ENCODE peak calls at places on chromosome 13, in five cellular contexts. One of them, this sample, is unnamed.

GRCh38 chr13:74306496-74306895 is 172.3 kb upstream of the KLF12 start:
- DNase-seq in heart right ventricle: no peak
- DNase-seq in OCI-LY7: no peak
- DNase-seq in naive thymus-derived CD8-positive, alpha-beta T cell: no peak
- DNase-seq in HuH-7: no peak
- DNase-seq in this sample: no peak

GRCh38 chr13:95626768-95627167 is 17.7 kb downstream of the DZIP1 start:
- DNase-seq in HuH-7: no peak
- DNase-seq in naive thymus-derived CD8-positive, alpha-beta T cell: no peak
- DNase-seq in OCI-LY7: no peak
- DNase-seq in heart right ventricle: no peak
- DNase-seq in this sample: no peak

GRCh38 chr13:80341771-80342271 is 895 bp upstream of the SPRY2 start:
- DNase-seq in naive thymus-derived CD8-positive, alpha-beta T cell: no peak
- DNase-seq in heart right ventricle: peak; percentile 51
- DNase-seq in OCI-LY7: no peak
- DNase-seq in HuH-7: no peak
- DNase-seq in this sample: no peak

GRCh38 chr13:30486230-30487074 is 20.7 kb upstream of the HMGB1 start:
- DNase-seq in heart right ventricle: no peak
- DNase-seq in OCI-LY7: no peak
- DNase-seq in naive thymus-derived CD8-positive, alpha-beta T cell: no peak
- DNase-seq in HuH-7: no peak
- DNase-seq in this sample: no peak

GRCh38 chr13:43935878-43936277 is 56.2 kb downstream of the LACC1 start:
- DNase-seq in naive thymus-derived CD8-positive, alpha-beta T cell: no peak
- DNase-seq in HuH-7: no peak
- DNase-seq in heart right ventricle: no peak
- DNase-seq in OCI-LY7: no peak
- DNase-seq in this sample: no peak

GRCh38 chr13:50979187-50979586 is 69.6 kb downstream of the RNASEH2B start:
- DNase-seq in HuH-7: no peak
- DNase-seq in naive thymus-derived CD8-positive, alpha-beta T cell: no peak
- DNase-seq in heart right ventricle: no peak
- DNase-seq in OCI-LY7: no peak
- DNase-seq in this sample: no peak

GRCh38 chr13:99746857-99747710 is 224.5 kb downstream of the ZIC5 start:
- DNase-seq in HuH-7: no peak
- DNase-seq in heart right ventricle: no peak
- DNase-seq in naive thymus-derived CD8-positive, alpha-beta T cell: no peak
- DNase-seq in OCI-LY7: no peak
- DNase-seq in this sample: no peak

GRCh38 chr13:110746443-110746842 is 32.9 kb downstream of the ING1 start:
- DNase-seq in heart right ventricle: no peak
- DNase-seq in OCI-LY7: no peak
- DNase-seq in naive thymus-derived CD8-positive, alpha-beta T cell: no peak
- DNase-seq in HuH-7: no peak
- DNase-seq in this sample: no peak

GRCh38 chr13:114148521-114148855 is 16.1 kb upstream of the RASA3 start:
- DNase-seq in HuH-7: no peak
- DNase-seq in heart right ventricle: no peak
- DNase-seq in OCI-LY7: no peak
- DNase-seq in naive thymus-derived CD8-positive, alpha-beta T cell: peak; percentile 88
- DNase-seq in this sample: no peak

GRCh38 chr13:36362914-36363313 is 16.7 kb upstream of the SPART start:
- DNase-seq in naive thymus-derived CD8-positive, alpha-beta T cell: no peak
- DNase-seq in OCI-LY7: no peak
- DNase-seq in heart right ventricle: no peak
- DNase-seq in HuH-7: no peak
- DNase-seq in this sample: no peak

GRCh38 chr13:78816592-78816991 is 157.6 kb upstream of the OBI1 start:
- DNase-seq in naive thymus-derived CD8-positive, alpha-beta T cell: no peak
- DNase-seq in HuH-7: peak; percentile 10
- DNase-seq in heart right ventricle: no peak
- DNase-seq in OCI-LY7: no peak
- DNase-seq in this sample: no peak

GRCh38 chr13:21445759-21446158 is 13.3 kb downstream of the ZDHHC20 start:
- DNase-seq in heart right ventricle: no peak
- DNase-seq in HuH-7: no peak
- DNase-seq in OCI-LY7: no peak
- DNase-seq in naive thymus-derived CD8-positive, alpha-beta T cell: no peak
- DNase-seq in this sample: no peak

GRCh38 chr13:102197193-102197592 is 204.7 kb downstream of the FGF14 start:
- DNase-seq in heart right ventricle: no peak
- DNase-seq in HuH-7: no peak
- DNase-seq in OCI-LY7: no peak
- DNase-seq in naive thymus-derived CD8-positive, alpha-beta T cell: no peak
- DNase-seq in this sample: no peak

GRCh38 chr13:104954210-104954609 is 1581.3 kb downstream of the EFNB2 start:
- DNase-seq in heart right ventricle: no peak
- DNase-seq in HuH-7: no peak
- DNase-seq in OCI-LY7: no peak
- DNase-seq in naive thymus-derived CD8-positive, alpha-beta T cell: no peak
- DNase-seq in this sample: no peak

GRCh38 chr13:21175656-21176194 is 627 bp downstream of the SKA3 start:
- DNase-seq in HuH-7: no peak
- DNase-seq in heart right ventricle: no peak
- DNase-seq in OCI-LY7: peak; percentile 37
- DNase-seq in naive thymus-derived CD8-positive, alpha-beta T cell: no peak
- DNase-seq in this sample: no peak